ENCODE peak calls at places on chromosomes 3 and 15, in nine cellular contexts. One of them, this sample, is unnamed.

GRCh38 chr15:33131880-33132279 is 62.6 kb downstream of the FMN1 start:
- DNase-seq in IMR-90: peak
- DNase-seq in thoracic aorta: no peak
- DNase-seq in breast epithelium: no peak
- DNase-seq in CD8-positive, alpha-beta T cell: no peak
- DNase-seq in gastrocnemius medialis: no peak
- DNase-seq in RWPE2: no peak
- DNase-seq in GM23338: no peak
- DNase-seq in epithelial cell of esophagus: peak
- DNase-seq in this sample: no peak

GRCh38 chr15:88841201-88841600 is 38.0 kb downstream of the ACAN start:
- DNase-seq in RWPE2: no peak
- DNase-seq in IMR-90: no peak
- DNase-seq in breast epithelium: no peak
- DNase-seq in epithelial cell of esophagus: no peak
- DNase-seq in GM23338: no peak
- DNase-seq in gastrocnemius medialis: no peak
- DNase-seq in thoracic aorta: no peak
- DNase-seq in CD8-positive, alpha-beta T cell: no peak
- DNase-seq in this sample: no peak

GRCh38 chr3:40584625-40585189 is 59.9 kb downstream of the ZNF621 start:
- DNase-seq in gastrocnemius medialis: peak
- DNase-seq in thoracic aorta: peak
- DNase-seq in CD8-positive, alpha-beta T cell: peak
- DNase-seq in GM23338: peak
- DNase-seq in IMR-90: peak
- DNase-seq in breast epithelium: peak
- DNase-seq in epithelial cell of esophagus: peak
- DNase-seq in RWPE2: peak
- DNase-seq in this sample: peak

GRCh38 chr3:42747581-42747980 is 25.5 kb downstream of the CCDC13 start:
- DNase-seq in thoracic aorta: no peak
- DNase-seq in RWPE2: peak
- DNase-seq in breast epithelium: no peak
- DNase-seq in IMR-90: no peak
- DNase-seq in epithelial cell of esophagus: peak
- DNase-seq in CD8-positive, alpha-beta T cell: no peak
- DNase-seq in gastrocnemius medialis: no peak
- DNase-seq in GM23338: no peak
- DNase-seq in this sample: no peak

GRCh38 chr15:75200391-75200764 is 1.3 kb upstream of the C15orf39 start:
- DNase-seq in gastrocnemius medialis: no peak
- DNase-seq in GM23338: no peak
- DNase-seq in IMR-90: no peak
- DNase-seq in epithelial cell of esophagus: no peak
- DNase-seq in CD8-positive, alpha-beta T cell: no peak
- DNase-seq in RWPE2: no peak
- DNase-seq in breast epithelium: no peak
- DNase-seq in thoracic aorta: no peak
- DNase-seq in this sample: no peak

GRCh38 chr15:79170256-79170664 is 79.7 kb upstream of the RASGRF1 start:
- DNase-seq in gastrocnemius medialis: peak
- DNase-seq in RWPE2: peak
- DNase-seq in CD8-positive, alpha-beta T cell: no peak
- DNase-seq in thoracic aorta: no peak
- DNase-seq in epithelial cell of esophagus: peak
- DNase-seq in GM23338: no peak
- DNase-seq in breast epithelium: no peak
- DNase-seq in IMR-90: no peak
- DNase-seq in this sample: no peak

GRCh38 chr15:77921664-77922063 is 155.8 kb downstream of the TBC1D2B start:
- DNase-seq in RWPE2: peak
- DNase-seq in thoracic aorta: no peak
- DNase-seq in IMR-90: no peak
- DNase-seq in CD8-positive, alpha-beta T cell: no peak
- DNase-seq in GM23338: no peak
- DNase-seq in epithelial cell of esophagus: no peak
- DNase-seq in breast epithelium: no peak
- DNase-seq in gastrocnemius medialis: no peak
- DNase-seq in this sample: no peak

GRCh38 chr3:178967184-178967532 is 104.5 kb downstream of the ZMAT3 start:
- DNase-seq in breast epithelium: no peak
- DNase-seq in CD8-positive, alpha-beta T cell: no peak
- DNase-seq in RWPE2: no peak
- DNase-seq in GM23338: no peak
- DNase-seq in IMR-90: no peak
- DNase-seq in thoracic aorta: no peak
- DNase-seq in epithelial cell of esophagus: no peak
- DNase-seq in gastrocnemius medialis: no peak
- DNase-seq in this sample: no peak

GRCh38 chr3:159252772-159253384 is 451.0 kb downstream of the MFSD1 start:
- DNase-seq in IMR-90: peak
- DNase-seq in CD8-positive, alpha-beta T cell: no peak
- DNase-seq in gastrocnemius medialis: no peak
- DNase-seq in breast epithelium: no peak
- DNase-seq in RWPE2: no peak
- DNase-seq in epithelial cell of esophagus: peak
- DNase-seq in GM23338: peak
- DNase-seq in thoracic aorta: no peak
- DNase-seq in this sample: no peak

GRCh38 chr3:186609247-186609868 is 3.5 kb upstream of the AHSG start:
- DNase-seq in thoracic aorta: no peak
- DNase-seq in epithelial cell of esophagus: peak
- DNase-seq in CD8-positive, alpha-beta T cell: no peak
- DNase-seq in gastrocnemius medialis: no peak
- DNase-seq in GM23338: peak
- DNase-seq in IMR-90: no peak
- DNase-seq in RWPE2: no peak
- DNase-seq in breast epithelium: no peak
- DNase-seq in this sample: no peak

GRCh38 chr3:44418549-44418948 is 58.9 kb downstream of the ZNF445 start:
- DNase-seq in RWPE2: no peak
- DNase-seq in GM23338: peak
- DNase-seq in CD8-positive, alpha-beta T cell: no peak
- DNase-seq in thoracic aorta: no peak
- DNase-seq in IMR-90: no peak
- DNase-seq in epithelial cell of esophagus: no peak
- DNase-seq in breast epithelium: no peak
- DNase-seq in gastrocnemius medialis: no peak
- DNase-seq in this sample: no peak

GRCh38 chr15:78663703-78664102 is 22.7 kb upstream of the CHRNB4 start:
- DNase-seq in GM23338: no peak
- DNase-seq in breast epithelium: no peak
- DNase-seq in epithelial cell of esophagus: no peak
- DNase-seq in thoracic aorta: no peak
- DNase-seq in RWPE2: no peak
- DNase-seq in IMR-90: no peak
- DNase-seq in gastrocnemius medialis: no peak
- DNase-seq in CD8-positive, alpha-beta T cell: no peak
- DNase-seq in this sample: no peak

GRCh38 chr15:67090297-67091072 is 25.1 kb downstream of the SMAD3 start:
- DNase-seq in epithelial cell of esophagus: no peak
- DNase-seq in GM23338: peak
- DNase-seq in gastrocnemius medialis: no peak
- DNase-seq in RWPE2: no peak
- DNase-seq in thoracic aorta: no peak
- DNase-seq in breast epithelium: no peak
- DNase-seq in IMR-90: no peak
- DNase-seq in CD8-positive, alpha-beta T cell: no peak
- DNase-seq in this sample: no peak

GRCh38 chr15:24772709-24773373 is 97.3 kb downstream of the NPAP1 start:
- DNase-seq in RWPE2: peak
- DNase-seq in GM23338: peak
- DNase-seq in epithelial cell of esophagus: peak
- DNase-seq in breast epithelium: peak
- DNase-seq in gastrocnemius medialis: peak
- DNase-seq in CD8-positive, alpha-beta T cell: peak
- DNase-seq in thoracic aorta: no peak
- DNase-seq in IMR-90: peak
- DNase-seq in this sample: peak

GRCh38 chr3:8532251-8532831 is 30.7 kb downstream of the LMCD1 start:
- DNase-seq in thoracic aorta: no peak
- DNase-seq in GM23338: no peak
- DNase-seq in epithelial cell of esophagus: peak
- DNase-seq in IMR-90: peak
- DNase-seq in CD8-positive, alpha-beta T cell: no peak
- DNase-seq in RWPE2: no peak
- DNase-seq in breast epithelium: no peak
- DNase-seq in gastrocnemius medialis: peak
- DNase-seq in this sample: no peak

GRCh38 chr15:50813865-50814264 is 48.4 kb upstream of the SPPL2A start:
- DNase-seq in epithelial cell of esophagus: no peak
- DNase-seq in IMR-90: no peak
- DNase-seq in gastrocnemius medialis: no peak
- DNase-seq in breast epithelium: no peak
- DNase-seq in CD8-positive, alpha-beta T cell: no peak
- DNase-seq in GM23338: no peak
- DNase-seq in RWPE2: no peak
- DNase-seq in thoracic aorta: no peak
- DNase-seq in this sample: no peak

GRCh38 chr15:62847900-62848489 is 194.6 kb upstream of the TPM1 start:
- DNase-seq in epithelial cell of esophagus: peak
- DNase-seq in gastrocnemius medialis: peak
- DNase-seq in RWPE2: peak
- DNase-seq in IMR-90: peak
- DNase-seq in breast epithelium: no peak
- DNase-seq in GM23338: peak
- DNase-seq in thoracic aorta: no peak
- DNase-seq in CD8-positive, alpha-beta T cell: no peak
- DNase-seq in this sample: peak

GRCh38 chr3:12947504-12948369 is 106.4 kb upstream of the RPL32 start:
- DNase-seq in breast epithelium: no peak
- DNase-seq in IMR-90: peak
- DNase-seq in thoracic aorta: no peak
- DNase-seq in gastrocnemius medialis: peak
- DNase-seq in epithelial cell of esophagus: peak
- DNase-seq in RWPE2: no peak
- DNase-seq in GM23338: peak
- DNase-seq in CD8-positive, alpha-beta T cell: no peak
- DNase-seq in this sample: no peak
- TF ChIP-seq CTCF in breast epithelium: no peak
- TF ChIP-seq CTCF in IMR-90: peak
- TF ChIP-seq CTCF in thoracic aorta: peak
- TF ChIP-seq CTCF in gastrocnemius medialis: no peak
- TF ChIP-seq CTCF in epithelial cell of esophagus: peak
- TF ChIP-seq CTCF in RWPE2: no peak
- TF ChIP-seq CTCF in GM23338: peak
- TF ChIP-seq CTCF in CD8-positive, alpha-beta T cell: no peak
- TF ChIP-seq CTCF in this sample: no peak

GRCh38 chr3:119594066-119594465 is 3.6 kb upstream of the PLA1A start:
- DNase-seq in IMR-90: no peak
- DNase-seq in epithelial cell of esophagus: no peak
- DNase-seq in GM23338: no peak
- DNase-seq in thoracic aorta: no peak
- DNase-seq in CD8-positive, alpha-beta T cell: no peak
- DNase-seq in RWPE2: no peak
- DNase-seq in gastrocnemius medialis: no peak
- DNase-seq in breast epithelium: no peak
- DNase-seq in this sample: no peak
- H3K4me3 ChIP-seq in IMR-90: no peak
- H3K4me3 ChIP-seq in epithelial cell of esophagus: no peak
- H3K4me3 ChIP-seq in GM23338: no peak
- H3K4me3 ChIP-seq in thoracic aorta: no peak
- H3K4me3 ChIP-seq in CD8-positive, alpha-beta T cell: no peak
- H3K4me3 ChIP-seq in RWPE2: no peak
- H3K4me3 ChIP-seq in gastrocnemius medialis: no peak
- H3K4me3 ChIP-seq in breast epithelium: no peak
- H3K4me3 ChIP-seq in this sample: no peak

GRCh38 chr3:171353423-171353822 is 106.8 kb downstream of the TNIK start:
- DNase-seq in gastrocnemius medialis: no peak
- DNase-seq in thoracic aorta: no peak
- DNase-seq in breast epithelium: no peak
- DNase-seq in GM23338: no peak
- DNase-seq in IMR-90: peak
- DNase-seq in epithelial cell of esophagus: peak
- DNase-seq in RWPE2: no peak
- DNase-seq in CD8-positive, alpha-beta T cell: no peak
- DNase-seq in this sample: no peak

GRCh38 chr3:171352387-171352935 is 107.7 kb downstream of the TNIK start:
- DNase-seq in GM23338: no peak
- DNase-seq in epithelial cell of esophagus: no peak
- DNase-seq in gastrocnemius medialis: no peak
- DNase-seq in thoracic aorta: no peak
- DNase-seq in IMR-90: no peak
- DNase-seq in CD8-positive, alpha-beta T cell: no peak
- DNase-seq in RWPE2: no peak
- DNase-seq in breast epithelium: no peak
- DNase-seq in this sample: no peak

GRCh38 chr3:171356251-171356650 is 104.0 kb downstream of the TNIK start:
- DNase-seq in CD8-positive, alpha-beta T cell: no peak
- DNase-seq in epithelial cell of esophagus: peak
- DNase-seq in thoracic aorta: no peak
- DNase-seq in IMR-90: no peak
- DNase-seq in breast epithelium: no peak
- DNase-seq in gastrocnemius medialis: no peak
- DNase-seq in RWPE2: no peak
- DNase-seq in GM23338: no peak
- DNase-seq in this sample: no peak

GRCh38 chr3:171354706-171355582 is 105.3 kb downstream of the TNIK start:
- DNase-seq in GM23338: no peak
- DNase-seq in thoracic aorta: no peak
- DNase-seq in breast epithelium: no peak
- DNase-seq in RWPE2: no peak
- DNase-seq in epithelial cell of esophagus: peak
- DNase-seq in gastrocnemius medialis: no peak
- DNase-seq in CD8-positive, alpha-beta T cell: no peak
- DNase-seq in IMR-90: no peak
- DNase-seq in this sample: no peak

DNA sequence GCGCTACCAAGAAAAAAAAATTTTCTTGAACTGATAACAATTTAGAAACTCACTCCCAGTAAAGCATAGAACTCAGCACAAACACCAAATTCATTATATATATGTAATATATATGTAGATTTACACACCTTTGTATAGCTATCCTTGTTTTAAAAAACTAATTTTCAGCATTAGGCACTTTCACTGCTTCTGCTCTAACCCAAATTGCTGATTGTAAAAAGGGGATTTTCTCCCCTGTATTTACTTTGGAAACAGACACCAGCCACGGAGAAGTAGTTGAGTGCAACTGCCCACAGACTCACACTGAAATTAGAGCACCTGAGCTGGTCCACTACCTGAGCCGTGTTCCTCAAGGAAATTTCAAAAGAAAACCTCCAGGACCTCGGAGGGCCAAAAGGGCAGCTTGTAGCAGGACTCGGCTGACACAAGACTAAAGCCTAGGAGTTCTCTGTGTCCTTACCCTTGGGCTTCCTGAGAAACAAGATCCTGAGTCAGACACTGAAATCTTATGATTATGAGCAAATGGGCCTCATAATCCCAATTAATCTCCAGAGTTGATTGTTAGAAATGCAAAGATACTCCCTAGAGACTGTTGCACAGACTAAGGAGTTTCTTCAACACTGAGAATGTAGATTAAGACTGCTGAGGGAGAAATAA is 106.0 kb downstream of the TNIK start:
- DNase-seq in CD8-positive, alpha-beta T cell: no peak
- DNase-seq in GM23338: no peak
- DNase-seq in thoracic aorta: no peak
- DNase-seq in IMR-90: no peak
- DNase-seq in epithelial cell of esophagus: peak
- DNase-seq in RWPE2: no peak
- DNase-seq in breast epithelium: no peak
- DNase-seq in gastrocnemius medialis: no peak
- DNase-seq in this sample: no peak
- TF ChIP-seq CTCF in CD8-positive, alpha-beta T cell: no peak
- TF ChIP-seq CTCF in GM23338: no peak
- TF ChIP-seq CTCF in thoracic aorta: no peak
- TF ChIP-seq CTCF in IMR-90: no peak
- TF ChIP-seq CTCF in epithelial cell of esophagus: no peak
- TF ChIP-seq CTCF in RWPE2: no peak
- TF ChIP-seq CTCF in breast epithelium: no peak
- TF ChIP-seq CTCF in gastrocnemius medialis: no peak
- TF ChIP-seq CTCF in this sample: no peak

GRCh38 chr3:125356140-125357026 is 18.7 kb downstream of the ZNF148 start:
- DNase-seq in breast epithelium: no peak
- DNase-seq in CD8-positive, alpha-beta T cell: no peak
- DNase-seq in IMR-90: no peak
- DNase-seq in GM23338: no peak
- DNase-seq in epithelial cell of esophagus: no peak
- DNase-seq in gastrocnemius medialis: no peak
- DNase-seq in RWPE2: no peak
- DNase-seq in thoracic aorta: no peak
- DNase-seq in this sample: no peak
- H3K4me3 ChIP-seq in breast epithelium: peak
- H3K4me3 ChIP-seq in CD8-positive, alpha-beta T cell: peak
- H3K4me3 ChIP-seq in IMR-90: peak
- H3K4me3 ChIP-seq in GM23338: peak
- H3K4me3 ChIP-seq in epithelial cell of esophagus: peak
- H3K4me3 ChIP-seq in gastrocnemius medialis: peak
- H3K4me3 ChIP-seq in RWPE2: peak
- H3K4me3 ChIP-seq in thoracic aorta: peak
- H3K4me3 ChIP-seq in this sample: peak